ENCODE peak calls at places on chromosomes 11 and 22, in five cellular contexts. Y is GM12878, T is H1, V is WTC11, C is HepG2. J is an unnamed sample.

GRCh38 chr11:59801981-59802638 is 8.5 kb downstream of the MRPL16 start:
- DNase-seq in C (no peak), T (no peak), V (no peak), Y (no peak), J (no peak)

GRCh38 chr22:40592352-40593113 is 44.0 kb downstream of the MRTFA start:
- DNase-seq in C (no peak), Y (peak), T (no peak), V (no peak), J (no peak)

GRCh38 chr22:17952273-17952801 is 72.0 kb downstream of the MICAL3 start:
- DNase-seq in V (no peak), C (no peak), T (no peak), Y (no peak), J (no peak)

GRCh38 chr11:35014352-35014751 is 97.9 kb downstream of the PDHX start:
- DNase-seq in V (no peak), T (no peak), Y (no peak), C (no peak), J (no peak)

GRCh38 chr11:130369141-130369691 is 54.5 kb upstream of the ZBTB44 start:
- DNase-seq in Y (no peak), V (no peak), T (no peak), C (no peak), J (no peak)

GRCh38 chr11:12111482-12112149 is 1.2 kb downstream of the MICAL2 start:
- DNase-seq in C (no peak), V (no peak), Y (no peak), T (no peak), J (no peak)

GRCh38 chr11:9568854-9569587 is 4.4 kb upstream of the WEE1 start:
- DNase-seq in V (peak), C (peak), Y (no peak), T (no peak), J (peak)

GRCh38 chr22:21598302-21598701 is 30.8 kb downstream of the UBE2L3 start:
- DNase-seq in T (no peak), C (no peak), Y (no peak), V (no peak), J (no peak)

GRCh38 chr11:31487848-31488247 is 21.6 kb downstream of the IMMP1L start:
- DNase-seq in T (no peak), V (no peak), C (peak), Y (no peak), J (peak)

GRCh38 chr11:44120169-44120568 is 24.7 kb downstream of the EXT2 start:
- DNase-seq in T (no peak), C (no peak), Y (no peak), V (no peak), J (peak)

GRCh38 chr11:95660038-95660437 is 129.5 kb downstream of the FAM76B start:
- DNase-seq in Y (no peak), T (no peak), V (no peak), C (no peak), J (no peak)

GRCh38 chr11:100855466-100856067 is 168.5 kb downstream of the ARHGAP42 start:
- DNase-seq in T (no peak), C (peak), Y (no peak), V (no peak), J (peak)

GRCh38 chr11:133955945-133956421 is 785 bp downstream of the IGSF9B start:
- DNase-seq in Y (no peak), V (no peak), T (no peak), C (no peak), J (no peak)

GRCh38 chr11:67293090-67293489 is 4.0 kb downstream of the ANKRD13D start:
- DNase-seq in V (no peak), T (no peak), Y (no peak), C (no peak), J (no peak)

GRCh38 chr11:105790841-105791240 is 181.0 kb downstream of the GRIA4 start:
- DNase-seq in V (peak), Y (no peak), T (no peak), C (no peak), J (no peak)

GRCh38 chr11:127027000-127027399 is 26.4 kb upstream of the KIRREL3 start:
- DNase-seq in Y (no peak), V (no peak), C (no peak), T (no peak), J (no peak)

GRCh38 chr22:40408718-40409612 is 38.6 kb downstream of the SGSM3 start:
- DNase-seq in T (no peak), C (no peak), V (no peak), Y (no peak), J (no peak)

GRCh38 chr11:10350341-10350740 is 45.5 kb downstream of the ADM start:
- DNase-seq in C (peak), T (no peak), V (peak), Y (no peak), J (no peak)

GRCh38 chr22:30422481-30423295 is 2.9 kb upstream of the MTFP1 start:
- DNase-seq in T (peak), Y (no peak), C (peak), V (peak), J (peak)

GRCh38 chr22:29674121-29674520 is 45.7 kb upstream of the CABP7 start:
- DNase-seq in Y (no peak), V (no peak), C (no peak), T (no peak), J (no peak)

GRCh38 chr11:12058425-12059115 is 50.1 kb upstream of the DKK3 start:
- DNase-seq in Y (no peak), C (no peak), T (no peak), V (no peak), J (no peak)

GRCh38 chr11:109317726-109318125 is 104.3 kb upstream of the C11orf87 start:
- DNase-seq in V (no peak), Y (no peak), C (no peak), T (no peak), J (no peak)

GRCh38 chr11:18347471-18348125 is 25.2 kb downstream of the GTF2H1 start:
- DNase-seq in C (no peak), T (no peak), V (no peak), Y (no peak), J (no peak)

GRCh38 chr11:57277845-57278720 is 41.0 kb upstream of the APLNR start:
- DNase-seq in V (peak), T (peak), C (peak), Y (no peak), J (peak)

GRCh38 chr11:67504023-67504949 is 877 bp downstream of the PITPNM1 start:
- DNase-seq in V (no peak), T (peak), C (no peak), Y (no peak), J (peak)

GRCh38 chr11:119615003-119615878 is 113.8 kb downstream of the NECTIN1 start:
- DNase-seq in T (no peak), Y (peak), V (no peak), C (peak), J (no peak)

GRCh38 chr11:134126197-134126822 is 57.4 kb downstream of the JAM3 start:
- DNase-seq in T (no peak), Y (no peak), V (no peak), C (no peak), J (no peak)

GRCh38 chr11:130115218-130115617 is 44.4 kb upstream of the ST14 start:
- DNase-seq in C (no peak), T (no peak), Y (no peak), V (no peak), J (no peak)

GRCh38 chr11:91952056-91952455 is 272.6 kb upstream of the FAT3 start:
- DNase-seq in V (no peak), Y (no peak), T (no peak), C (no peak), J (no peak)
- TF ChIP-seq ATF2 in V (no peak), Y (no peak), T (no peak), C (no peak), J (no peak)

GRCh38 chr22:35616043-35616442 is 1.1 kb downstream of the MB start:
- DNase-seq in V (no peak), Y (no peak), C (no peak), T (no peak), J (no peak)
- TF ChIP-seq ATF2 in V (no peak), Y (no peak), C (no peak), T (no peak), J (no peak)

GRCh38 chr22:50009765-50010675 is 2.5 kb downstream of the IL17REL start:
- DNase-seq in C (no peak), Y (no peak), V (no peak), T (peak), J (no peak)

GRCh38 chr22:50010676-50011446 is 1.7 kb downstream of the IL17REL start:
- DNase-seq in Y (no peak), T (peak), C (no peak), V (no peak), J (peak)

GRCh38 chr22:50012201-50013181 is at the start of gene IL17REL:
- DNase-seq in T (peak), Y (no peak), V (no peak), C (no peak), J (no peak)

GRCh38 chr22:50009251-50009650 is 3.3 kb downstream of the IL17REL start:
- DNase-seq in T (peak), Y (no peak), V (no peak), C (no peak), J (no peak)

DNA sequence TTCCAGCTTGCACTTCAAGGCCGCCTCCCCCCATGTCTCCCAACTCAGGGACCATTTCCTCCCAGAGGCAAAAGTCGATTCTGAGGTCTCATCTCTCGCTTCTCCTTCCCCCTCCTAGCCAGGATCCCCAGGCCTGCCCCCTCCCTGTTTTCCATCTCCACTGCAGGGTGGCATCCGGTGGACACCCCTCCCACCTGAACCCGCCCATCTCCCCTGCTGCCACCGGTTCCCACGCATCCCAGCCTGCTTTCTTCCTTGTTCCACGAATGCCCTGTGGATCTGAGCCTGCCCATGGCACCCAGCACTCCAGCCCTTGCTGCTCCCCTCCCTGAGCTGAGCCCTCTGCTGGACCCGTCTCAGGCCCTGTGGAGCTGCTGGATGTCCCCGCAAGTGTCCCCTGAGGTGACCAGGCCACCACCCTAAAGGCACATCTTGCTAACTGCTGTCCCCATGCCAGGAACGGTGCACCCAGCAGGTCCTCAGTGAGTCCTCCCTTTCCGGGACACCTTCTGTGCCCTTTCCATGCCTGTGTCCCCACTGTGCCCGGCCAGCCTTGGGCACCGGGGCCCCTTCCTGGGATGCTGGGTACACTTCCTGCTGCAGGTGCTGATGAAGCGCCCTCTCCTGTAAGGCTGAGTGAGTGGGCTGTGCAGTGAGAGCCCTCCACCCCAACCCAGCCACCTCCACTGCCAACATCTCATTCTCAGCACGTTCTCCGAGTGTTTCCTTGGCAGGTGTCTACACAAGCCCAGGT is 941 bp downstream of the IL17REL start:
- DNase-seq in T (no peak), V (no peak), C (no peak), Y (no peak), J (no peak)
- TF ChIP-seq ATF2 in T (no peak), V (no peak), C (no peak), Y (no peak), J (no peak)

GRCh38 chr11:77322506-77322905 is 21.0 kb upstream of the GDPD4 start:
- DNase-seq in T (no peak), Y (no peak), V (no peak), C (no peak), J (no peak)
- TF ChIP-seq ATF2 in T (no peak), Y (no peak), V (no peak), C (no peak), J (no peak)

GRCh38 chr11:75949023-75949672 is 134.1 kb downstream of the UVRAG start:
- DNase-seq in Y (no peak), V (no peak), C (no peak), T (no peak), J (no peak)

GRCh38 chr11:75950141-75950540 is 135.1 kb downstream of the UVRAG start:
- DNase-seq in T (no peak), Y (no peak), C (no peak), V (no peak), J (no peak)

GRCh38 chr11:75955443-75955842 is 140.4 kb downstream of the UVRAG start:
- DNase-seq in Y (no peak), T (no peak), V (no peak), C (no peak), J (no peak)

GRCh38 chr11:75959540-75959939 is 144.5 kb downstream of the UVRAG start:
- DNase-seq in T (no peak), Y (no peak), V (no peak), C (no peak), J (no peak)

GRCh38 chr11:75954039-75954438 is 139.0 kb downstream of the UVRAG start:
- DNase-seq in T (no peak), C (no peak), V (no peak), Y (no peak), J (no peak)
- TF ChIP-seq ATF2 in T (no peak), C (no peak), V (no peak), Y (no peak), J (no peak)

GRCh38 chr11:128738942-128739341 is 45.1 kb downstream of the FLI1 start:
- DNase-seq in C (no peak), Y (no peak), V (no peak), T (no peak), J (no peak)

GRCh38 chr11:128739589-128739988 is 45.7 kb downstream of the FLI1 start:
- DNase-seq in Y (no peak), T (no peak), V (no peak), C (no peak), J (no peak)

GRCh38 chr11:128734439-128735224 is 40.8 kb downstream of the FLI1 start:
- DNase-seq in C (no peak), Y (no peak), V (no peak), T (no peak), J (no peak)

GRCh38 chr11:128735935-128736610 is 42.2 kb downstream of the FLI1 start:
- DNase-seq in T (no peak), C (no peak), Y (no peak), V (no peak), J (no peak)

DNA sequence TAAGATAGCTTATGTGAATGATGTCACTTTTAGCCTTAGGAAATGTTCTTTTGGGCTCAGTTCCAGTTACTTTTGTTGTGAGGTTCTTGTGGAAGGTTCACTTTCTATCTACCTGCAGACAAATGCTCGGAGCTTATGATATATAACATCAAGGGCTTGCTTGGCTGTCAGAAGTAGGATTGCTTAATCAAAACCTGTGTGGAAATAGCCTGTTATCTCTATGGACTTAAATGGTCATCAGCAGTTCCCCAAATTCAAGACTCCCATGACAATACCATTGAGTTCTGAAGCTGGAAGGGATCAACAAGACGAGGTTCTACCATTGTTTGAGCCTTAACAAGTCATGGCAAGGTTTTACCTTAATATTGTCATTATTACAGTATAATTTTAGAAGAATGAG is 43.8 kb downstream of the FLI1 start:
- DNase-seq in V (no peak), C (no peak), Y (no peak), T (no peak), J (no peak)
- TF ChIP-seq ATF2 in V (no peak), C (no peak), Y (no peak), T (no peak), J (no peak)

DNA sequence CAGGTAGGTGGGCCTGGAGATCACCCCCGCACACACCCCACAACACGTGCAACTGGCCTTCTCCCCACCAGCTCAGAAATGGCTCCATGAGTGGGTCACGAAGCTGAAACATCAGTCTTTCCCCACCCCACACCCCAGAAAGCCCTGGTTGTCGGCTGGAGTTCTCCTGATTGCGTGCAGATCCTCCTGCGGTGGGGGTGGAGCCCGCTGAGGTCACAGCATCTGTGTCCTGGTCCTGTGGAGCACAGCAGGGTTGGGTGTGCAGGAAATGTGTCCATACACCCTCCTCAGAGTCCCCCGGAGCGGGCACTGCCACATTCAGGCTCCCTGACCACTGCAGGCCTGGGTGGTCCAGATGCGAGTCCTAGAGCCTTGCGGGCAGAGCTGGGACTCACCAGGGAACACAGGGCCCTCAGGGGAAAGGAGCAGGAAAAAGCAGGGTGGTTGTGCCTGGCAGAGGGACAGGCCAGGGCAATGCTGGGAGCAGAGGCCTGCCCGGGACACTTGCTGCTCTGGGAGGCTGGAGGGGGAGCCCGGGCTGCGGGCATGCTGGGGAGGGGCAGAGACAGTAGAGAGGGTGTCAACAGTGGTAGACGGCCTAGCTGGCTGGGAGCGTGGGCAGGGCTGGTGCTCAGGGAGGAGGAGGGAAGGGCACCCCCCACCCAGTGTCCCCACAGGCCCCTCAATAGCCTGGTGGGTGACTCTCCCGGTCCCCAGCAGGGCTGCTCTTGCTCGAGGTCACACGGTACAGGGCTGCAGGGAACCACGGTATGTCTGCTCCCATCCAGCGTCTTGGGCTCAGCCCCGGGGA is 42.4 kb upstream of the PPARA start:
- DNase-seq in V (no peak), C (no peak), Y (no peak), T (no peak), J (no peak)
- TF ChIP-seq ATF2 in V (no peak), C (no peak), Y (no peak), T (no peak), J (no peak)

GRCh38 chr11:94511932-94512781 is at the start of gene C11orf97:
- DNase-seq in Y (no peak), C (peak), T (peak), V (peak), J (peak)
- TF ChIP-seq ATF2 in Y (no peak), C (no peak), T (no peak), V (no peak), J (no peak)

GRCh38 chr22:25085930-25086901 is 113.4 kb upstream of the CRYBB3 start:
- DNase-seq in T (no peak), Y (peak), C (peak), V (no peak), J (no peak)
- TF ChIP-seq ATF2 in T (no peak), Y (no peak), C (no peak), V (no peak), J (no peak)

DNA sequence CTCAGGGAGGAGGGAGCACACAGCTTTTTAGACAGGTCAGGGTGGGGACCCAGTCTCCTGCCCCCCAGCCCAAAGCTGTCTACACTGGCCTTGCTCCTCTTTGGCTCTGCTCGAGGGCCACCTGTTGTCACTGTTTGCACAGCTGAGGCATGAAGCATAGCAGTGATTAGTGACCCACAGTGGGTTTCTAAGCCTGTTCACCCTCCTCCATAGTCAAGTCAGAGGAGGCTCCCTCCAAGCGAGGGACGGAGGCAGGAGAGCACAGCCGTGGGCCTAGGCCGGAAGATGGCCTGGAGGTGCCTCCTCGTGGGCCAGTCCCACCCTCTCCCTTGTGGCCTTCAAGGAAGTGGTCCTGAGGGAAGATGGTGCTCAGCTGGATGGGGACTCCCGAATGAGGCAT is 241.1 kb downstream of the GRIK4 start:
- DNase-seq in V (no peak), Y (no peak), C (no peak), T (no peak), J (no peak)
- TF ChIP-seq ATF2 in V (no peak), Y (no peak), C (no peak), T (no peak), J (no peak)